ENCODE peak calls at places on chromosomes 16 and 17, in ten cellular contexts. One of them, this sample, is unnamed.

GRCh38 chr17:12667299-12667958 is 1.7 kb downstream of the MYOCD start:
- DNase-seq in T-helper 17 cell: no peak
- DNase-seq in tibial artery: no peak
- DNase-seq in HS-5: no peak
- DNase-seq in head of caudate nucleus: peak; percentile 51
- DNase-seq in T-helper 2 cell treated with Interferon-gamma antibody and Interleukin-4, amounts not matched to agents 5 μg/mL and 100 μg/mL, for 36 hours: no peak
- DNase-seq in COR-L47: no peak
- DNase-seq in left cardiac atrium: no peak
- DNase-seq in AG08395: peak; percentile 47
- DNase-seq in activated CD4-positive, CD25-positive, alpha-beta regulatory T cell treated with anti-CD3 and anti-CD28 coated beads, Interleukin-2, amount 50 U/mL, for 16 hours: no peak
- DNase-seq in this sample: peak; percentile 30

GRCh38 chr16:48558269-48558915 is 51.6 kb downstream of the N4BP1 start:
- DNase-seq in AG08395: peak; percentile 70
- DNase-seq in tibial artery: no peak
- DNase-seq in HS-5: no peak
- DNase-seq in head of caudate nucleus: peak; percentile 77
- DNase-seq in T-helper 2 cell treated with Interferon-gamma antibody and Interleukin-4, amounts not matched to agents 5 μg/mL and 100 μg/mL, for 36 hours: peak; percentile 45
- DNase-seq in COR-L47: no peak
- DNase-seq in left cardiac atrium: no peak
- DNase-seq in activated CD4-positive, CD25-positive, alpha-beta regulatory T cell treated with anti-CD3 and anti-CD28 coated beads, Interleukin-2, amount 50 U/mL, for 16 hours: no peak
- DNase-seq in T-helper 17 cell: no peak
- DNase-seq in this sample: no peak

GRCh38 chr16:53950677-53951076 is 246.7 kb downstream of the FTO start:
- DNase-seq in T-helper 2 cell treated with Interferon-gamma antibody and Interleukin-4, amounts not matched to agents 5 μg/mL and 100 μg/mL, for 36 hours: no peak
- DNase-seq in tibial artery: no peak
- DNase-seq in T-helper 17 cell: no peak
- DNase-seq in COR-L47: peak; percentile 24
- DNase-seq in left cardiac atrium: no peak
- DNase-seq in activated CD4-positive, CD25-positive, alpha-beta regulatory T cell treated with anti-CD3 and anti-CD28 coated beads, Interleukin-2, amount 50 U/mL, for 16 hours: no peak
- DNase-seq in HS-5: no peak
- DNase-seq in head of caudate nucleus: no peak
- DNase-seq in AG08395: no peak
- DNase-seq in this sample: no peak

GRCh38 chr16:79164378-79164720 is 436.2 kb downstream of the MAF start:
- DNase-seq in tibial artery: no peak
- DNase-seq in head of caudate nucleus: no peak
- DNase-seq in AG08395: no peak
- DNase-seq in COR-L47: no peak
- DNase-seq in HS-5: no peak
- DNase-seq in activated CD4-positive, CD25-positive, alpha-beta regulatory T cell treated with anti-CD3 and anti-CD28 coated beads, Interleukin-2, amount 50 U/mL, for 16 hours: no peak
- DNase-seq in T-helper 2 cell treated with Interferon-gamma antibody and Interleukin-4, amounts not matched to agents 5 μg/mL and 100 μg/mL, for 36 hours: no peak
- DNase-seq in left cardiac atrium: no peak
- DNase-seq in T-helper 17 cell: no peak
- DNase-seq in this sample: no peak

GRCh38 chr16:72921620-72922019 is 126.3 kb downstream of the ZFHX3 start:
- DNase-seq in activated CD4-positive, CD25-positive, alpha-beta regulatory T cell treated with anti-CD3 and anti-CD28 coated beads, Interleukin-2, amount 50 U/mL, for 16 hours: no peak
- DNase-seq in left cardiac atrium: no peak
- DNase-seq in T-helper 2 cell treated with Interferon-gamma antibody and Interleukin-4, amounts not matched to agents 5 μg/mL and 100 μg/mL, for 36 hours: no peak
- DNase-seq in T-helper 17 cell: no peak
- DNase-seq in HS-5: no peak
- DNase-seq in head of caudate nucleus: peak; percentile 71
- DNase-seq in tibial artery: peak; percentile 47
- DNase-seq in COR-L47: peak; percentile 94
- DNase-seq in AG08395: peak; percentile 50
- DNase-seq in this sample: peak; percentile 54

GRCh38 chr17:2487306-2487705 is 24.4 kb downstream of the METTL16 start:
- DNase-seq in tibial artery: no peak
- DNase-seq in activated CD4-positive, CD25-positive, alpha-beta regulatory T cell treated with anti-CD3 and anti-CD28 coated beads, Interleukin-2, amount 50 U/mL, for 16 hours: no peak
- DNase-seq in head of caudate nucleus: no peak
- DNase-seq in T-helper 2 cell treated with Interferon-gamma antibody and Interleukin-4, amounts not matched to agents 5 μg/mL and 100 μg/mL, for 36 hours: no peak
- DNase-seq in T-helper 17 cell: no peak
- DNase-seq in left cardiac atrium: no peak
- DNase-seq in AG08395: no peak
- DNase-seq in HS-5: no peak
- DNase-seq in COR-L47: no peak
- DNase-seq in this sample: no peak

GRCh38 chr16:2160915-2161551 is 5.5 kb downstream of the TRAF7 start:
- DNase-seq in COR-L47: no peak
- DNase-seq in tibial artery: peak; percentile 55
- DNase-seq in left cardiac atrium: peak; percentile 70
- DNase-seq in T-helper 2 cell treated with Interferon-gamma antibody and Interleukin-4, amounts not matched to agents 5 μg/mL and 100 μg/mL, for 36 hours: no peak
- DNase-seq in head of caudate nucleus: no peak
- DNase-seq in HS-5: no peak
- DNase-seq in AG08395: peak; percentile 79
- DNase-seq in activated CD4-positive, CD25-positive, alpha-beta regulatory T cell treated with anti-CD3 and anti-CD28 coated beads, Interleukin-2, amount 50 U/mL, for 16 hours: no peak
- DNase-seq in T-helper 17 cell: no peak
- DNase-seq in this sample: peak; percentile 70

GRCh38 chr17:4087911-4088693 is 54.7 kb downstream of the ZZEF1 start:
- DNase-seq in tibial artery: no peak
- DNase-seq in COR-L47: no peak
- DNase-seq in head of caudate nucleus: no peak
- DNase-seq in activated CD4-positive, CD25-positive, alpha-beta regulatory T cell treated with anti-CD3 and anti-CD28 coated beads, Interleukin-2, amount 50 U/mL, for 16 hours: no peak
- DNase-seq in left cardiac atrium: no peak
- DNase-seq in T-helper 17 cell: no peak
- DNase-seq in T-helper 2 cell treated with Interferon-gamma antibody and Interleukin-4, amounts not matched to agents 5 μg/mL and 100 μg/mL, for 36 hours: no peak
- DNase-seq in HS-5: no peak
- DNase-seq in AG08395: peak; percentile 39
- DNase-seq in this sample: no peak

GRCh38 chr17:42472709-42473521 is 14.2 kb downstream of the ATP6V0A1 start:
- DNase-seq in left cardiac atrium: no peak
- DNase-seq in COR-L47: no peak
- DNase-seq in tibial artery: no peak
- DNase-seq in activated CD4-positive, CD25-positive, alpha-beta regulatory T cell treated with anti-CD3 and anti-CD28 coated beads, Interleukin-2, amount 50 U/mL, for 16 hours: no peak
- DNase-seq in T-helper 2 cell treated with Interferon-gamma antibody and Interleukin-4, amounts not matched to agents 5 μg/mL and 100 μg/mL, for 36 hours: no peak
- DNase-seq in head of caudate nucleus: no peak
- DNase-seq in AG08395: peak; percentile 70
- DNase-seq in T-helper 17 cell: no peak
- DNase-seq in HS-5: peak; percentile 91
- DNase-seq in this sample: no peak

GRCh38 chr17:2212328-2212981 is 91.1 kb downstream of the SMG6 start:
- DNase-seq in left cardiac atrium: peak; percentile 58
- DNase-seq in T-helper 17 cell: no peak
- DNase-seq in AG08395: peak; percentile 75
- DNase-seq in COR-L47: no peak
- DNase-seq in tibial artery: peak; percentile 84
- DNase-seq in T-helper 2 cell treated with Interferon-gamma antibody and Interleukin-4, amounts not matched to agents 5 μg/mL and 100 μg/mL, for 36 hours: no peak
- DNase-seq in HS-5: no peak
- DNase-seq in head of caudate nucleus: peak; percentile 71
- DNase-seq in activated CD4-positive, CD25-positive, alpha-beta regulatory T cell treated with anti-CD3 and anti-CD28 coated beads, Interleukin-2, amount 50 U/mL, for 16 hours: no peak
- DNase-seq in this sample: peak; percentile 46

GRCh38 chr17:43338886-43339516 is 59.8 kb upstream of the ARL4D start:
- DNase-seq in HS-5: no peak
- DNase-seq in COR-L47: peak; percentile 82
- DNase-seq in AG08395: peak; percentile 7
- DNase-seq in head of caudate nucleus: peak; percentile 94
- DNase-seq in activated CD4-positive, CD25-positive, alpha-beta regulatory T cell treated with anti-CD3 and anti-CD28 coated beads, Interleukin-2, amount 50 U/mL, for 16 hours: peak; percentile 38
- DNase-seq in left cardiac atrium: peak; percentile 72
- DNase-seq in tibial artery: peak; percentile 75
- DNase-seq in T-helper 2 cell treated with Interferon-gamma antibody and Interleukin-4, amounts not matched to agents 5 μg/mL and 100 μg/mL, for 36 hours: peak; percentile 47
- DNase-seq in T-helper 17 cell: peak; percentile 57
- DNase-seq in this sample: peak; percentile 89

GRCh38 chr16:29987371-29988085 is 7.9 kb downstream of the HIRIP3 start:
- DNase-seq in activated CD4-positive, CD25-positive, alpha-beta regulatory T cell treated with anti-CD3 and anti-CD28 coated beads, Interleukin-2, amount 50 U/mL, for 16 hours: no peak
- DNase-seq in HS-5: no peak
- DNase-seq in left cardiac atrium: no peak
- DNase-seq in AG08395: no peak
- DNase-seq in tibial artery: no peak
- DNase-seq in COR-L47: no peak
- DNase-seq in head of caudate nucleus: no peak
- DNase-seq in T-helper 2 cell treated with Interferon-gamma antibody and Interleukin-4, amounts not matched to agents 5 μg/mL and 100 μg/mL, for 36 hours: no peak
- DNase-seq in T-helper 17 cell: no peak
- DNase-seq in this sample: no peak

GRCh38 chr16:56657555-56658430 is at the start of gene MT1F:
- DNase-seq in head of caudate nucleus: peak; percentile 73
- DNase-seq in COR-L47: peak; percentile 28
- DNase-seq in T-helper 17 cell: no peak
- DNase-seq in AG08395: peak; percentile 33
- DNase-seq in T-helper 2 cell treated with Interferon-gamma antibody and Interleukin-4, amounts not matched to agents 5 μg/mL and 100 μg/mL, for 36 hours: peak; percentile 40
- DNase-seq in HS-5: no peak
- DNase-seq in left cardiac atrium: peak; percentile 78
- DNase-seq in tibial artery: peak; percentile 73
- DNase-seq in activated CD4-positive, CD25-positive, alpha-beta regulatory T cell treated with anti-CD3 and anti-CD28 coated beads, Interleukin-2, amount 50 U/mL, for 16 hours: peak; percentile 38
- DNase-seq in this sample: peak; percentile 85

GRCh38 chr16:66427036-66427446 is at the start of gene BEAN1:
- DNase-seq in HS-5: no peak
- DNase-seq in T-helper 17 cell: no peak
- DNase-seq in T-helper 2 cell treated with Interferon-gamma antibody and Interleukin-4, amounts not matched to agents 5 μg/mL and 100 μg/mL, for 36 hours: no peak
- DNase-seq in left cardiac atrium: no peak
- DNase-seq in COR-L47: peak; percentile 47
- DNase-seq in AG08395: peak; percentile 48
- DNase-seq in activated CD4-positive, CD25-positive, alpha-beta regulatory T cell treated with anti-CD3 and anti-CD28 coated beads, Interleukin-2, amount 50 U/mL, for 16 hours: no peak
- DNase-seq in head of caudate nucleus: no peak
- DNase-seq in tibial artery: no peak
- DNase-seq in this sample: no peak

GRCh38 chr16:9316615-9317014 is 225.2 kb downstream of the HAPSTR1 start:
- DNase-seq in head of caudate nucleus: peak; percentile 68
- DNase-seq in tibial artery: no peak
- DNase-seq in left cardiac atrium: no peak
- DNase-seq in T-helper 2 cell treated with Interferon-gamma antibody and Interleukin-4, amounts not matched to agents 5 μg/mL and 100 μg/mL, for 36 hours: no peak
- DNase-seq in T-helper 17 cell: no peak
- DNase-seq in activated CD4-positive, CD25-positive, alpha-beta regulatory T cell treated with anti-CD3 and anti-CD28 coated beads, Interleukin-2, amount 50 U/mL, for 16 hours: no peak
- DNase-seq in COR-L47: no peak
- DNase-seq in AG08395: no peak
- DNase-seq in HS-5: no peak
- DNase-seq in this sample: no peak

GRCh38 chr17:17440938-17441730 is 35.7 kb upstream of the MED9 start:
- DNase-seq in tibial artery: no peak
- DNase-seq in T-helper 2 cell treated with Interferon-gamma antibody and Interleukin-4, amounts not matched to agents 5 μg/mL and 100 μg/mL, for 36 hours: no peak
- DNase-seq in HS-5: no peak
- DNase-seq in left cardiac atrium: no peak
- DNase-seq in AG08395: no peak
- DNase-seq in activated CD4-positive, CD25-positive, alpha-beta regulatory T cell treated with anti-CD3 and anti-CD28 coated beads, Interleukin-2, amount 50 U/mL, for 16 hours: no peak
- DNase-seq in T-helper 17 cell: no peak
- DNase-seq in COR-L47: no peak
- DNase-seq in head of caudate nucleus: no peak
- DNase-seq in this sample: no peak

GRCh38 chr16:58121132-58121531 is 8.0 kb downstream of the CFAP20 start:
- DNase-seq in activated CD4-positive, CD25-positive, alpha-beta regulatory T cell treated with anti-CD3 and anti-CD28 coated beads, Interleukin-2, amount 50 U/mL, for 16 hours: no peak
- DNase-seq in head of caudate nucleus: no peak
- DNase-seq in HS-5: no peak
- DNase-seq in COR-L47: no peak
- DNase-seq in AG08395: no peak
- DNase-seq in T-helper 2 cell treated with Interferon-gamma antibody and Interleukin-4, amounts not matched to agents 5 μg/mL and 100 μg/mL, for 36 hours: no peak
- DNase-seq in left cardiac atrium: no peak
- DNase-seq in tibial artery: no peak
- DNase-seq in T-helper 17 cell: no peak
- DNase-seq in this sample: no peak

GRCh38 chr16:49021136-49021535 is 260.5 kb downstream of the CBLN1 start:
- DNase-seq in T-helper 2 cell treated with Interferon-gamma antibody and Interleukin-4, amounts not matched to agents 5 μg/mL and 100 μg/mL, for 36 hours: no peak
- DNase-seq in tibial artery: no peak
- DNase-seq in left cardiac atrium: no peak
- DNase-seq in AG08395: peak; percentile 48
- DNase-seq in activated CD4-positive, CD25-positive, alpha-beta regulatory T cell treated with anti-CD3 and anti-CD28 coated beads, Interleukin-2, amount 50 U/mL, for 16 hours: no peak
- DNase-seq in COR-L47: peak; percentile 51
- DNase-seq in head of caudate nucleus: no peak
- DNase-seq in T-helper 17 cell: no peak
- DNase-seq in HS-5: no peak
- DNase-seq in this sample: no peak

GRCh38 chr17:32871736-32872135 is 5.2 kb downstream of the MYO1D start:
- DNase-seq in activated CD4-positive, CD25-positive, alpha-beta regulatory T cell treated with anti-CD3 and anti-CD28 coated beads, Interleukin-2, amount 50 U/mL, for 16 hours: no peak
- DNase-seq in T-helper 17 cell: no peak
- DNase-seq in COR-L47: no peak
- DNase-seq in tibial artery: peak; percentile 26
- DNase-seq in head of caudate nucleus: no peak
- DNase-seq in T-helper 2 cell treated with Interferon-gamma antibody and Interleukin-4, amounts not matched to agents 5 μg/mL and 100 μg/mL, for 36 hours: no peak
- DNase-seq in HS-5: no peak
- DNase-seq in AG08395: no peak
- DNase-seq in left cardiac atrium: no peak
- DNase-seq in this sample: no peak

GRCh38 chr17:560379-560935 is 154.2 kb downstream of the VPS53 start:
- DNase-seq in COR-L47: no peak
- DNase-seq in HS-5: peak; percentile 49
- DNase-seq in T-helper 17 cell: no peak
- DNase-seq in left cardiac atrium: no peak
- DNase-seq in tibial artery: no peak
- DNase-seq in activated CD4-positive, CD25-positive, alpha-beta regulatory T cell treated with anti-CD3 and anti-CD28 coated beads, Interleukin-2, amount 50 U/mL, for 16 hours: no peak
- DNase-seq in head of caudate nucleus: no peak
- DNase-seq in AG08395: peak; percentile 31
- DNase-seq in T-helper 2 cell treated with Interferon-gamma antibody and Interleukin-4, amounts not matched to agents 5 μg/mL and 100 μg/mL, for 36 hours: no peak
- DNase-seq in this sample: no peak

GRCh38 chr17:68290955-68291835 is at the start of the genes ARSG and SLC16A6:
- DNase-seq in left cardiac atrium: peak; percentile 71
- DNase-seq in HS-5: no peak
- DNase-seq in AG08395: peak; percentile 42
- DNase-seq in tibial artery: peak; percentile 31
- DNase-seq in T-helper 17 cell: peak; percentile 78
- DNase-seq in T-helper 2 cell treated with Interferon-gamma antibody and Interleukin-4, amounts not matched to agents 5 μg/mL and 100 μg/mL, for 36 hours: peak; percentile 79
- DNase-seq in activated CD4-positive, CD25-positive, alpha-beta regulatory T cell treated with anti-CD3 and anti-CD28 coated beads, Interleukin-2, amount 50 U/mL, for 16 hours: peak; percentile 65
- DNase-seq in head of caudate nucleus: peak; percentile 82
- DNase-seq in COR-L47: peak; percentile 80
- DNase-seq in this sample: peak; percentile 81

GRCh38 chr16:11907160-11907970 is 8.4 kb downstream of the GSPT1 start:
- DNase-seq in left cardiac atrium: no peak
- DNase-seq in tibial artery: no peak
- DNase-seq in T-helper 17 cell: no peak
- DNase-seq in HS-5: no peak
- DNase-seq in AG08395: no peak
- DNase-seq in head of caudate nucleus: no peak
- DNase-seq in T-helper 2 cell treated with Interferon-gamma antibody and Interleukin-4, amounts not matched to agents 5 μg/mL and 100 μg/mL, for 36 hours: no peak
- DNase-seq in activated CD4-positive, CD25-positive, alpha-beta regulatory T cell treated with anti-CD3 and anti-CD28 coated beads, Interleukin-2, amount 50 U/mL, for 16 hours: no peak
- DNase-seq in COR-L47: no peak
- DNase-seq in this sample: no peak

GRCh38 chr17:75288784-75289121 is 480 bp downstream of the SLC25A19 start:
- DNase-seq in tibial artery: no peak
- DNase-seq in AG08395: no peak
- DNase-seq in HS-5: no peak
- DNase-seq in T-helper 2 cell treated with Interferon-gamma antibody and Interleukin-4, amounts not matched to agents 5 μg/mL and 100 μg/mL, for 36 hours: peak; percentile 49
- DNase-seq in activated CD4-positive, CD25-positive, alpha-beta regulatory T cell treated with anti-CD3 and anti-CD28 coated beads, Interleukin-2, amount 50 U/mL, for 16 hours: no peak
- DNase-seq in T-helper 17 cell: no peak
- DNase-seq in left cardiac atrium: peak; percentile 52
- DNase-seq in COR-L47: peak; percentile 56
- DNase-seq in head of caudate nucleus: no peak
- DNase-seq in this sample: no peak

GRCh38 chr17:13024526-13025263 is 6.9 kb upstream of the ELAC2 start:
- DNase-seq in COR-L47: peak; percentile 16
- DNase-seq in AG08395: peak; percentile 80
- DNase-seq in head of caudate nucleus: peak; percentile 85
- DNase-seq in tibial artery: peak; percentile 47
- DNase-seq in HS-5: no peak
- DNase-seq in activated CD4-positive, CD25-positive, alpha-beta regulatory T cell treated with anti-CD3 and anti-CD28 coated beads, Interleukin-2, amount 50 U/mL, for 16 hours: peak; percentile 47
- DNase-seq in left cardiac atrium: peak; percentile 61
- DNase-seq in T-helper 2 cell treated with Interferon-gamma antibody and Interleukin-4, amounts not matched to agents 5 μg/mL and 100 μg/mL, for 36 hours: peak; percentile 55
- DNase-seq in T-helper 17 cell: peak; percentile 58
- DNase-seq in this sample: peak; percentile 80

GRCh38 chr17:40026816-40027613 is 11.8 kb downstream of the CSF3 start:
- DNase-seq in head of caudate nucleus: peak; percentile 91
- DNase-seq in COR-L47: peak; percentile 59
- DNase-seq in HS-5: no peak
- DNase-seq in left cardiac atrium: peak; percentile 87
- DNase-seq in T-helper 2 cell treated with Interferon-gamma antibody and Interleukin-4, amounts not matched to agents 5 μg/mL and 100 μg/mL, for 36 hours: peak; percentile 58
- DNase-seq in activated CD4-positive, CD25-positive, alpha-beta regulatory T cell treated with anti-CD3 and anti-CD28 coated beads, Interleukin-2, amount 50 U/mL, for 16 hours: peak; percentile 65
- DNase-seq in AG08395: peak; percentile 87
- DNase-seq in tibial artery: peak; percentile 76
- DNase-seq in T-helper 17 cell: peak; percentile 69
- DNase-seq in this sample: peak; percentile 88

GRCh38 chr17:75475144-75475835 is 18.9 kb downstream of the TMEM94 start:
- DNase-seq in T-helper 17 cell: no peak
- DNase-seq in activated CD4-positive, CD25-positive, alpha-beta regulatory T cell treated with anti-CD3 and anti-CD28 coated beads, Interleukin-2, amount 50 U/mL, for 16 hours: no peak
- DNase-seq in head of caudate nucleus: peak; percentile 46
- DNase-seq in T-helper 2 cell treated with Interferon-gamma antibody and Interleukin-4, amounts not matched to agents 5 μg/mL and 100 μg/mL, for 36 hours: no peak
- DNase-seq in left cardiac atrium: no peak
- DNase-seq in AG08395: no peak
- DNase-seq in tibial artery: no peak
- DNase-seq in COR-L47: no peak
- DNase-seq in HS-5: no peak
- DNase-seq in this sample: peak; percentile 28

GRCh38 chr16:21097151-21097550 is 53.5 kb downstream of the DNAH3 start:
- DNase-seq in tibial artery: no peak
- DNase-seq in HS-5: peak; percentile 42
- DNase-seq in T-helper 17 cell: no peak
- DNase-seq in head of caudate nucleus: no peak
- DNase-seq in T-helper 2 cell treated with Interferon-gamma antibody and Interleukin-4, amounts not matched to agents 5 μg/mL and 100 μg/mL, for 36 hours: no peak
- DNase-seq in activated CD4-positive, CD25-positive, alpha-beta regulatory T cell treated with anti-CD3 and anti-CD28 coated beads, Interleukin-2, amount 50 U/mL, for 16 hours: no peak
- DNase-seq in COR-L47: no peak
- DNase-seq in left cardiac atrium: no peak
- DNase-seq in AG08395: peak; percentile 80
- DNase-seq in this sample: no peak

GRCh38 chr16:56608876-56609462 is 585 bp downstream of the MT2A start:
- DNase-seq in activated CD4-positive, CD25-positive, alpha-beta regulatory T cell treated with anti-CD3 and anti-CD28 coated beads, Interleukin-2, amount 50 U/mL, for 16 hours: no peak
- DNase-seq in T-helper 2 cell treated with Interferon-gamma antibody and Interleukin-4, amounts not matched to agents 5 μg/mL and 100 μg/mL, for 36 hours: no peak
- DNase-seq in COR-L47: no peak
- DNase-seq in HS-5: no peak
- DNase-seq in head of caudate nucleus: peak; percentile 73
- DNase-seq in tibial artery: no peak
- DNase-seq in AG08395: no peak
- DNase-seq in left cardiac atrium: no peak
- DNase-seq in T-helper 17 cell: no peak
- DNase-seq in this sample: no peak